ENCODE peak calls at places on chromosomes 2 and 18, in four cellular contexts. K is HEK293T, S is GM12878, F is K562. R is an unnamed sample.

GRCh38 chr18:8656226-8656625 is 47.0 kb downstream of the RAB12 start:
- DNase-seq in S (no peak), K (no peak), F (no peak), R (no peak)

GRCh38 chr2:205169453-205169852 is 512.8 kb upstream of the NRP2 start:
- DNase-seq in S (no peak), K (no peak), F (no peak), R (no peak)

GRCh38 chr2:80238692-80239469 is 65.7 kb downstream of the LRRTM1 start:
- DNase-seq in K (peak), S (no peak), F (peak), R (peak)

GRCh38 chr2:128727404-128727803 is 408.7 kb upstream of the HS6ST1 start:
- DNase-seq in K (no peak), F (no peak), S (no peak), R (no peak)

GRCh38 chr2:157685572-157685971 is 56.9 kb upstream of the ACVR1C start:
- DNase-seq in F (no peak), K (no peak), S (no peak), R (no peak)

GRCh38 chr2:39437522-39438296 is 624 bp upstream of the MAP4K3 start:
- DNase-seq in F (peak), S (no peak), K (peak), R (peak)

GRCh38 chr2:201004370-201004769 is 40.9 kb upstream of the ORC2 start:
- DNase-seq in F (no peak), K (no peak), S (no peak), R (no peak)

GRCh38 chr2:84879595-84880394 is 1.1 kb downstream of the TRABD2A start:
- DNase-seq in K (no peak), F (no peak), S (no peak), R (no peak)

GRCh38 chr18:26335139-26335933 is 109.1 kb downstream of the TAF4B start:
- DNase-seq in F (no peak), K (no peak), S (no peak), R (no peak)

GRCh38 chr2:12287220-12287751 is 429.4 kb upstream of the TRIB2 start:
- DNase-seq in F (no peak), S (no peak), K (no peak), R (no peak)

GRCh38 chr18:13513015-13513414 is 213.3 kb downstream of the FAM210A start:
- DNase-seq in S (no peak), F (no peak), K (no peak), R (peak)

GRCh38 chr2:118847447-118848172 is at the start of gene EN1:
- DNase-seq in F (peak), S (no peak), K (peak), R (no peak)

GRCh38 chr2:152629202-152629601 is 88.1 kb downstream of the PRPF40A start:
- DNase-seq in S (no peak), K (no peak), F (no peak), R (no peak)

GRCh38 chr2:46020416-46020815 is 276.8 kb upstream of the EPAS1 start:
- DNase-seq in K (no peak), F (no peak), S (no peak), R (no peak)

GRCh38 chr18:47679864-47680263 is 250.6 kb downstream of the SMAD2 start:
- DNase-seq in F (no peak), S (peak), K (no peak), R (no peak)

GRCh38 chr2:152875832-152876669 is 157.6 kb downstream of the ARL6IP6 start:
- DNase-seq in K (no peak), S (no peak), F (no peak), R (no peak)

GRCh38 chr2:224909885-224910517 is 132.3 kb downstream of the DOCK10 start:
- DNase-seq in K (no peak), S (no peak), F (no peak), R (no peak)

GRCh38 chr2:88066543-88066942 is 1.1 kb upstream of the SMYD1 start:
- DNase-seq in F (no peak), K (no peak), S (no peak), R (no peak)

GRCh38 chr2:36455011-36455410 is 99.4 kb downstream of the CRIM1 start:
- DNase-seq in S (no peak), F (no peak), K (no peak), R (no peak)

GRCh38 chr2:109611467-109612095 is 2.2 kb downstream of the SEPTIN10 start:
- DNase-seq in K (no peak), F (no peak), S (no peak), R (peak)

GRCh38 chr2:59044733-59045132 is 803.6 kb upstream of the FANCL start:
- DNase-seq in F (no peak), K (no peak), S (no peak), R (no peak)

GRCh38 chr2:15667579-15668556 is 76.2 kb downstream of the DDX1 start:
- DNase-seq in F (no peak), K (no peak), S (no peak), R (no peak)

GRCh38 chr18:49510393-49511115 is 23.5 kb upstream of the C18orf32 start:
- DNase-seq in K (peak), S (no peak), F (peak), R (no peak)

GRCh38 chr2:173607601-173608311 is 253.1 kb downstream of the CDCA7 start:
- DNase-seq in S (no peak), F (no peak), K (no peak), R (no peak)

GRCh38 chr2:73983322-73984202 is 1.1 kb upstream of the TET3 start:
- DNase-seq in K (no peak), F (no peak), S (no peak), R (peak)

GRCh38 chr18:3012920-3013810 is at the start of gene LPIN2:
- DNase-seq in K (peak), S (peak), F (peak), R (peak)

GRCh38 chr2:170885130-170885791 is 43.8 kb upstream of the GORASP2 start:
- DNase-seq in F (no peak), K (no peak), S (no peak), R (no peak)

GRCh38 chr2:19178175-19178574 is 180.2 kb downstream of the OSR1 start:
- DNase-seq in F (no peak), S (no peak), K (no peak), R (no peak)
- TF ChIP-seq FOXK2 in F (no peak), S (no peak), K (no peak), R (no peak)

GRCh38 chr2:143683977-143684376 is 554.8 kb downstream of the ARHGAP15 start:
- DNase-seq in F (no peak), K (no peak), S (no peak), R (no peak)

GRCh38 chr2:143684731-143685364 is 555.6 kb downstream of the ARHGAP15 start:
- DNase-seq in S (no peak), F (no peak), K (no peak), R (no peak)

GRCh38 chr2:143688248-143688647 is 559.0 kb downstream of the ARHGAP15 start:
- DNase-seq in F (no peak), S (no peak), K (no peak), R (no peak)

GRCh38 chr2:143686585-143687164 is 557.5 kb downstream of the ARHGAP15 start:
- DNase-seq in F (peak), S (no peak), K (peak), R (peak)

DNA sequence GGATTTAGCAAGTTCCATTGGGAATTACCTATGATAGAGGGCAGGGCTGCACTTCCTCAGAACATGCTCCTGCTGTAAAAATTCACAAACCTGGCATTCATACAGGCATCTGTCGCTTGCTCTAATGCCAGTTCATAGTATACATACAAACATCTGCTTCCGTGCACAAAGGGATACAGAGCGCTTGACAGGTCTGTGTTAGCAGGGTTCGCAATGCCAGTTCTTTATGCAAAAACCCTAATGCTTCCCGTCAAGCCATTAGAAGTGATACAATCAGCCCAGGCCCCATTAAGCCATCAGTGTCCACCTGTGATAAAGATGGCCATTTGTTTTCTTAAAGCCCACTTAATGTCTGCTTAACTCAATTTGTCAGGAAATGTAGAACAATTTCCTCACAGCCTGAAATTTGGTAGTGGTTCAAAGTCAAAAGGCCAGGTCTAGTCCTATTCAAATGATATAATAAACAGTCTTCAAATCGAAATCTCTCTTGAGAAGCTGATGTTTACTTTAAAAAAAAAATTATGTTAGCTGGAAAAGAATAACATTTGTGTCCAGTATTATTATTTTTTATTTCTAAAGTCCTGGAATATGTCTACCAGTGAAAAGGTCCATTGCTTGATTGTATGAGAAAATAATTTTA is 556.3 kb downstream of the ARHGAP15 start:
- DNase-seq in F (no peak), S (no peak), K (no peak), R (no peak)
- TF ChIP-seq FOXK2 in F (no peak), S (no peak), K (no peak), R (no peak)

GRCh38 chr2:142061733-142062132 is 69.1 kb downstream of the LRP1B start:
- DNase-seq in S (no peak), K (no peak), F (no peak), R (no peak)

GRCh38 chr2:142058149-142058548 is 72.7 kb downstream of the LRP1B start:
- DNase-seq in K (no peak), S (no peak), F (no peak), R (no peak)

GRCh38 chr2:142052220-142052863 is 78.5 kb downstream of the LRP1B start:
- DNase-seq in S (no peak), K (no peak), F (no peak), R (no peak)

DNA sequence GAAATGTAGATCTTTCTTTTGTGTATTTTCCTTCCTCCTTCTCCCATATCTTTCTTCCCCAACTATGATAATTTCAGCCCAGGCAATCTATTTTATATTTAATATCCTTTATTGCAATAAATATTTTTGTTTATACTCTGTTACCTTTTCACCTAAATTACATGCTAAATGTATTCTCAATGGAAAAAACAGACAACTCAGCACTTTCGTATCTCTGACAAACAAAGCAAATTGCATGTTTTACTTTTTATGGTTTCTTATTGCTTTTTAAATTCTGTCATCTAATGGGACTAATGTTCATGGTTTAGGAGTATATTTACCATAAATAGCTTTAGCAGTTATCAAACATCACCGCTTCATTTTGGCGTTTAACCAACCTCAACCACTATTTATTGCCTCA is 74.0 kb downstream of the LRP1B start:
- DNase-seq in S (no peak), F (no peak), K (no peak), R (no peak)
- TF ChIP-seq FOXK2 in S (no peak), F (no peak), K (no peak), R (no peak)

DNA sequence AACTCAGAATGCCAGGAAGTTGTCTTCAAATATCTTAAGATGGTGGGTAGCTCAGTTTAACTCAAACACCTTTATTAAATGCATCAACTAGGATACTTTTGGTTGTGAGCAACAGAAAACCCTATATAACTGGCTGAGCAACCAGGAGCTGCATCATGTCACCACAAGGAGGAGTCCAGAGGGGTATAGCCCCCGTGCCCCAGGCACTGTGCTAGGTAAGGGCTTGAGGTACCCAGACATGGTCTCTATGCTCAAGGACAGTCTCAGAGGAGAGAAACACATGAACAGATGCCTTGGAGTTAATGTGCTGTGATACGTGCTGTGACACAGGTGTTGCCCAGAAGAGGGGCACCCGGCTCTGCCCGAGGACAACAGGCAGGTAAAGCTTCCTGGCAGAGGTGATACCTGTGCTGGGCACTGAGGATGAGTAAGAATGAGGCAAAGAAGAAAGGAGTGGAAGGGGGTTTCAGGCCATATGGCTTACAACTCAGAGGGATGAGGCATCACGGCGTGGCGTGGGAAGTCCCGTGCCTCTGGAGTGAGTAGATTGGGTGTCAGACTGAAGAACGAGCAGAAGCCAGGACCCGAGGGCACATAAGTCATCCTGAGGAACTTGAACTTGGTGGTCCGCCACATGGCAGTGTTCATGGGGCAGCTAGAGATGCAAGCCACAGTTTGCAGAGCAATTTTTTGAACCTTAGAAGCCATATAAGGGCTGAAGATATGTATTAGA is 32.0 kb upstream of the CAB39 start:
- DNase-seq in S (no peak), K (no peak), F (no peak), R (no peak)
- TF ChIP-seq FOXK2 in S (no peak), K (no peak), F (no peak), R (no peak)

GRCh38 chr18:34816183-34816582 is 106.1 kb downstream of the DTNA start:
- DNase-seq in F (no peak), S (no peak), K (no peak), R (no peak)

GRCh38 chr18:34818069-34818468 is 108.0 kb downstream of the DTNA start:
- DNase-seq in K (no peak), F (no peak), S (no peak), R (no peak)

GRCh38 chr18:34820360-34820759 is 110.3 kb downstream of the DTNA start:
- DNase-seq in K (no peak), F (no peak), S (no peak), R (no peak)

GRCh38 chr18:34821669-34822210 is 111.6 kb downstream of the DTNA start:
- DNase-seq in F (no peak), K (peak), S (no peak), R (peak)

DNA sequence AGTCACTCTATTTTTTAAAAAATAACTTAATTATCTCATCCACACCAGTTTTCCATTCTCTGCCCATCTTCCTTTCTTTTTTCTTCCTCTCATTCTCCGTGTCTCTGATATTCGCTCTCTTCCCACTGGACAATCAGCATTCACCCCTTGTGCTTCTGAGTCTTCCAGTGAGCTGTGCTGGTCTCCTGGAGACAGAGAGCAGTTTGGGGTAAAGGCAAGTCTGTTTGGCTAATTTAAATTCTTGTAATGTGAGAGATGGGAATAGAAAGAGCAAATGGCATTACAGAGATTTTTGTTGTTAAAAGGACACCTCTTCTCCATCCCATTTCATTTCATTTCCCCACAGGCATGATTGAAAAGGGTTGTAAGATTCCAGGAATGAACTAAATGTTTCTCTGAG is 107.5 kb downstream of the DTNA start:
- DNase-seq in K (no peak), S (no peak), F (no peak), R (no peak)
- TF ChIP-seq FOXK2 in K (no peak), S (no peak), F (no peak), R (no peak)

DNA sequence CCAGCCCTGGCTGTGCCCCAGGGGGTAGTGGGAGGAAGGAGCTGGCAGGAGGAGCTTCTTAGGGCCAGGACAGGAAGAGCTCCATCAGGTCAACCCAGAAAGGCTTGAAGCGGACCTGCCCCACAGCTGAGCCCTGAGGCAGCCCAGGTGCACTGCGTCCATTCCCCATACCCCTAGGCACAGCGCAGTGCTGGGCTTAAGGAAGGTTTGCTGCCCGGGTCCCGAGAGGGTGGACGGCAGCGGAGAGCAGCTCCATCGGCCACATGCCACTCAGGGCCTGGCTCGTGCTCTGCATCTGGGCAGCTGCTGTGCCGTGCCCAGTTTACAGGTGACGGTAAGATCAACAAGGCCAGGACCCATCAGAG is 26.4 kb downstream of the DNMT3A start:
- DNase-seq in K (no peak), F (no peak), S (no peak), R (no peak)
- TF ChIP-seq FOXK2 in K (no peak), F (no peak), S (no peak), R (no peak)

GRCh38 chr2:120436460-120436739 is 90.5 kb downstream of the INHBB start:
- DNase-seq in F (no peak), K (no peak), S (no peak), R (no peak)

GRCh38 chr2:120434487-120434886 is 88.6 kb downstream of the INHBB start:
- DNase-seq in F (no peak), S (no peak), K (no peak), R (no peak)

GRCh38 chr2:120435671-120436459 is 89.9 kb downstream of the INHBB start:
- DNase-seq in K (no peak), F (no peak), S (no peak), R (no peak)

GRCh38 chr2:120433816-120434290 is 87.9 kb downstream of the INHBB start:
- DNase-seq in K (no peak), S (no peak), F (no peak), R (no peak)

DNA sequence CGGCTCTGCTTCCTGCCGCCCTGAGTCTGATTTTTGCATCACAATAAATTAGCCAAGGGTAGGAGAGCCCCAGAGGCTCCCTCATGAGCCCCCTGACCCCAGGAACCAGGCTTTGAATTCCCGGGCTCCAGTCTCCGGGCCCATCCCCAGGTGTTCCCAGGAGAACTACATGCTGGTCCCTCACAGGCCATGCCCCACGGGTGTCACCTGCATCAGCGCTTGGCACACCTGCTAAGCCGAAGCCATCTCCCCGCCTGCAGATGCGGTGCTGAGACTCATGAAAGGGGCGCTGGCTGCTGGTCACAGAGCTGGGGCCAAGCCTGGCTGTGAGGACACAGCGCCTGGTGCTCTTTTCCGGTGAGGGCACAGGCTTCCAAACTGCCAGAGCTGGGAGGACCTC is 89.0 kb downstream of the INHBB start:
- DNase-seq in F (no peak), K (no peak), S (no peak), R (no peak)
- TF ChIP-seq FOXK2 in F (no peak), K (no peak), S (no peak), R (no peak)

GRCh38 chr2:177545981-177546600 is 153.5 kb downstream of the AGPS start:
- DNase-seq in K (no peak), F (no peak), S (no peak), R (no peak)
- TF ChIP-seq FOXK2 in K (no peak), F (no peak), S (no peak), R (no peak)

GRCh38 chr2:9538000-9538507 is 17.6 kb downstream of the ADAM17 start:
- DNase-seq in K (no peak), F (no peak), S (no peak), R (no peak)
- TF ChIP-seq FOXK2 in K (no peak), F (no peak), S (no peak), R (no peak)